ENCODE peak calls at places on chromosomes 11 and 22, in seven cellular contexts. One of them, this sample, is unnamed.

GRCh38 chr22:19467912-19468311 is 11.1 kb downstream of the UFD1 start:
- DNase-seq in endothelial cell: no peak
- DNase-seq in fibroblast of the aortic adventitia: no peak
- DNase-seq in mesendoderm: no peak
- DNase-seq in iris pigment epithelial cell: no peak
- DNase-seq in lung microvascular endothelial cell: no peak
- DNase-seq in pancreas: no peak
- DNase-seq in this sample: no peak

GRCh38 chr22:49182416-49182815 is 645.3 kb downstream of the BRD1 start:
- DNase-seq in iris pigment epithelial cell: no peak
- DNase-seq in mesendoderm: no peak
- DNase-seq in fibroblast of the aortic adventitia: no peak
- DNase-seq in pancreas: peak; percentile 40
- DNase-seq in lung microvascular endothelial cell: no peak
- DNase-seq in endothelial cell: no peak
- DNase-seq in this sample: no peak

GRCh38 chr22:38831166-38831945 is 12.5 kb downstream of the NPTXR start:
- DNase-seq in endothelial cell: no peak
- DNase-seq in pancreas: peak; percentile 30
- DNase-seq in lung microvascular endothelial cell: no peak
- DNase-seq in iris pigment epithelial cell: peak; percentile 86
- DNase-seq in mesendoderm: no peak
- DNase-seq in fibroblast of the aortic adventitia: peak; percentile 42
- DNase-seq in this sample: peak; percentile 75

GRCh38 chr11:73800407-73800806 is 12.7 kb downstream of the MRPL48 start:
- DNase-seq in pancreas: no peak
- DNase-seq in mesendoderm: no peak
- DNase-seq in endothelial cell: no peak
- DNase-seq in iris pigment epithelial cell: no peak
- DNase-seq in lung microvascular endothelial cell: no peak
- DNase-seq in fibroblast of the aortic adventitia: no peak
- DNase-seq in this sample: no peak

GRCh38 chr11:60857378-60858232 is 1.9 kb upstream of the PTGDR2 start:
- DNase-seq in fibroblast of the aortic adventitia: peak; percentile 16
- DNase-seq in iris pigment epithelial cell: peak; percentile 50
- DNase-seq in mesendoderm: no peak
- DNase-seq in endothelial cell: no peak
- DNase-seq in lung microvascular endothelial cell: no peak
- DNase-seq in pancreas: no peak
- DNase-seq in this sample: no peak

GRCh38 chr11:87597696-87598095 is 560.0 kb downstream of the TMEM135 start:
- DNase-seq in fibroblast of the aortic adventitia: no peak
- DNase-seq in endothelial cell: no peak
- DNase-seq in pancreas: no peak
- DNase-seq in mesendoderm: peak; percentile 32
- DNase-seq in iris pigment epithelial cell: no peak
- DNase-seq in lung microvascular endothelial cell: no peak
- DNase-seq in this sample: no peak

GRCh38 chr11:11988862-11989261 is 19.6 kb downstream of the DKK3 start:
- DNase-seq in lung microvascular endothelial cell: no peak
- DNase-seq in mesendoderm: peak; percentile 82
- DNase-seq in pancreas: no peak
- DNase-seq in endothelial cell: no peak
- DNase-seq in fibroblast of the aortic adventitia: no peak
- DNase-seq in iris pigment epithelial cell: no peak
- DNase-seq in this sample: no peak

GRCh38 chr11:85132839-85133238 is 494.3 kb downstream of the DLG2 start:
- DNase-seq in pancreas: no peak
- DNase-seq in iris pigment epithelial cell: peak; percentile 11
- DNase-seq in fibroblast of the aortic adventitia: no peak
- DNase-seq in lung microvascular endothelial cell: no peak
- DNase-seq in mesendoderm: peak; percentile 12
- DNase-seq in endothelial cell: no peak
- DNase-seq in this sample: no peak

GRCh38 chr11:67563354-67564114 is 20.1 kb upstream of the GSTP1 start:
- DNase-seq in mesendoderm: peak; percentile 91
- DNase-seq in endothelial cell: no peak
- DNase-seq in lung microvascular endothelial cell: peak; percentile 86
- DNase-seq in iris pigment epithelial cell: peak; percentile 96
- DNase-seq in fibroblast of the aortic adventitia: peak; percentile 94
- DNase-seq in pancreas: no peak
- DNase-seq in this sample: peak; percentile 90

GRCh38 chr11:93017821-93018690 is 48.6 kb downstream of the MTNR1B start:
- DNase-seq in endothelial cell: no peak
- DNase-seq in mesendoderm: peak; percentile 93
- DNase-seq in iris pigment epithelial cell: peak; percentile 56
- DNase-seq in fibroblast of the aortic adventitia: peak; percentile 55
- DNase-seq in lung microvascular endothelial cell: peak; percentile 49
- DNase-seq in pancreas: no peak
- DNase-seq in this sample: peak; percentile 65

GRCh38 chr22:25389541-25389919 is 170.1 kb downstream of the CRYBB2 start:
- DNase-seq in fibroblast of the aortic adventitia: no peak
- DNase-seq in iris pigment epithelial cell: no peak
- DNase-seq in endothelial cell: no peak
- DNase-seq in pancreas: no peak
- DNase-seq in lung microvascular endothelial cell: no peak
- DNase-seq in mesendoderm: no peak
- DNase-seq in this sample: no peak

GRCh38 chr11:111871693-111872161 is 346 bp upstream of the ALG9 start:
- DNase-seq in mesendoderm: no peak
- DNase-seq in endothelial cell: no peak
- DNase-seq in pancreas: no peak
- DNase-seq in iris pigment epithelial cell: no peak
- DNase-seq in lung microvascular endothelial cell: no peak
- DNase-seq in fibroblast of the aortic adventitia: no peak
- DNase-seq in this sample: no peak

GRCh38 chr11:125944350-125945010 is 1.4 kb upstream of the VSIG10L2 start:
- DNase-seq in mesendoderm: no peak
- DNase-seq in fibroblast of the aortic adventitia: no peak
- DNase-seq in iris pigment epithelial cell: no peak
- DNase-seq in pancreas: no peak
- DNase-seq in endothelial cell: no peak
- DNase-seq in lung microvascular endothelial cell: no peak
- DNase-seq in this sample: no peak

GRCh38 chr11:76767659-76768058 is 15.5 kb upstream of the TSKU start:
- DNase-seq in fibroblast of the aortic adventitia: no peak
- DNase-seq in lung microvascular endothelial cell: no peak
- DNase-seq in mesendoderm: peak; percentile 56
- DNase-seq in endothelial cell: no peak
- DNase-seq in iris pigment epithelial cell: no peak
- DNase-seq in pancreas: peak; percentile 37
- DNase-seq in this sample: no peak

GRCh38 chr11:73141031-73141308 is 1.1 kb downstream of the FCHSD2 start:
- DNase-seq in pancreas: peak; percentile 66
- DNase-seq in fibroblast of the aortic adventitia: no peak
- DNase-seq in lung microvascular endothelial cell: peak; percentile 26
- DNase-seq in iris pigment epithelial cell: no peak
- DNase-seq in endothelial cell: no peak
- DNase-seq in mesendoderm: no peak
- DNase-seq in this sample: peak; percentile 11

GRCh38 chr11:116724813-116725212 is 48.0 kb downstream of the BUD13 start:
- DNase-seq in iris pigment epithelial cell: no peak
- DNase-seq in fibroblast of the aortic adventitia: no peak
- DNase-seq in pancreas: no peak
- DNase-seq in endothelial cell: no peak
- DNase-seq in lung microvascular endothelial cell: no peak
- DNase-seq in mesendoderm: no peak
- DNase-seq in this sample: no peak

GRCh38 chr11:45528435-45528834 is 137.0 kb downstream of the CHST1 start:
- DNase-seq in fibroblast of the aortic adventitia: no peak
- DNase-seq in iris pigment epithelial cell: no peak
- DNase-seq in endothelial cell: no peak
- DNase-seq in pancreas: no peak
- DNase-seq in mesendoderm: no peak
- DNase-seq in lung microvascular endothelial cell: no peak
- DNase-seq in this sample: no peak

GRCh38 chr22:46695346-46696224 is 42.5 kb downstream of the CERK start:
- DNase-seq in fibroblast of the aortic adventitia: no peak
- DNase-seq in iris pigment epithelial cell: no peak
- DNase-seq in mesendoderm: no peak
- DNase-seq in lung microvascular endothelial cell: no peak
- DNase-seq in endothelial cell: no peak
- DNase-seq in pancreas: no peak
- DNase-seq in this sample: no peak

GRCh38 chr11:92123540-92123939 is 101.1 kb upstream of the FAT3 start:
- DNase-seq in iris pigment epithelial cell: no peak
- DNase-seq in mesendoderm: no peak
- DNase-seq in lung microvascular endothelial cell: no peak
- DNase-seq in fibroblast of the aortic adventitia: peak; percentile 22
- DNase-seq in pancreas: no peak
- DNase-seq in endothelial cell: no peak
- DNase-seq in this sample: peak; percentile 50

GRCh38 chr11:122695076-122695620 is 39.6 kb downstream of the UBASH3B start:
- DNase-seq in iris pigment epithelial cell: no peak
- DNase-seq in fibroblast of the aortic adventitia: no peak
- DNase-seq in lung microvascular endothelial cell: no peak
- DNase-seq in mesendoderm: no peak
- DNase-seq in pancreas: no peak
- DNase-seq in endothelial cell: no peak
- DNase-seq in this sample: peak; percentile 51

GRCh38 chr11:113382121-113382520 is 5.5 kb upstream of the ANKK1 start:
- DNase-seq in iris pigment epithelial cell: no peak
- DNase-seq in pancreas: no peak
- DNase-seq in endothelial cell: no peak
- DNase-seq in lung microvascular endothelial cell: no peak
- DNase-seq in mesendoderm: no peak
- DNase-seq in fibroblast of the aortic adventitia: no peak
- DNase-seq in this sample: no peak

GRCh38 chr22:39408173-39408572 is 8.6 kb downstream of the TAB1 start:
- DNase-seq in mesendoderm: no peak
- DNase-seq in endothelial cell: no peak
- DNase-seq in fibroblast of the aortic adventitia: peak; percentile 23
- DNase-seq in iris pigment epithelial cell: no peak
- DNase-seq in pancreas: no peak
- DNase-seq in lung microvascular endothelial cell: no peak
- DNase-seq in this sample: no peak

GRCh38 chr11:44887598-44887997 is 63.1 kb downstream of the TP53I11 start:
- DNase-seq in fibroblast of the aortic adventitia: no peak
- DNase-seq in iris pigment epithelial cell: no peak
- DNase-seq in endothelial cell: no peak
- DNase-seq in lung microvascular endothelial cell: no peak
- DNase-seq in pancreas: no peak
- DNase-seq in mesendoderm: no peak
- DNase-seq in this sample: no peak

GRCh38 chr22:23606204-23607131 is 25.7 kb downstream of the DRICH1 start:
- DNase-seq in mesendoderm: no peak
- DNase-seq in iris pigment epithelial cell: no peak
- DNase-seq in pancreas: no peak
- DNase-seq in endothelial cell: no peak
- DNase-seq in lung microvascular endothelial cell: no peak
- DNase-seq in fibroblast of the aortic adventitia: no peak
- DNase-seq in this sample: no peak

GRCh38 chr11:2302844-2303626 is 1.2 kb downstream of the TSPAN32 start:
- DNase-seq in fibroblast of the aortic adventitia: no peak
- DNase-seq in endothelial cell: no peak
- DNase-seq in mesendoderm: no peak
- DNase-seq in pancreas: peak; percentile 65
- DNase-seq in lung microvascular endothelial cell: no peak
- DNase-seq in iris pigment epithelial cell: no peak
- DNase-seq in this sample: no peak

GRCh38 chr11:46983598-46983997 is 47.0 kb downstream of the CSTPP1 start:
- DNase-seq in mesendoderm: no peak
- DNase-seq in iris pigment epithelial cell: no peak
- DNase-seq in endothelial cell: no peak
- DNase-seq in pancreas: no peak
- DNase-seq in lung microvascular endothelial cell: no peak
- DNase-seq in fibroblast of the aortic adventitia: no peak
- DNase-seq in this sample: no peak

GRCh38 chr11:64659417-64660144 is 63.4 kb downstream of the NRXN2 start:
- DNase-seq in pancreas: no peak
- DNase-seq in endothelial cell: no peak
- DNase-seq in iris pigment epithelial cell: peak; percentile 60
- DNase-seq in mesendoderm: peak; percentile 46
- DNase-seq in fibroblast of the aortic adventitia: peak; percentile 75
- DNase-seq in lung microvascular endothelial cell: no peak
- DNase-seq in this sample: peak; percentile 43

GRCh38 chr11:134030853-134031252 is 38.0 kb upstream of the JAM3 start:
- DNase-seq in lung microvascular endothelial cell: no peak
- DNase-seq in mesendoderm: peak; percentile 43
- DNase-seq in iris pigment epithelial cell: no peak
- DNase-seq in endothelial cell: peak; percentile 45
- DNase-seq in fibroblast of the aortic adventitia: no peak
- DNase-seq in pancreas: no peak
- DNase-seq in this sample: no peak

GRCh38 chr11:65639623-65640482 is 2.0 kb downstream of the SIPA1 start:
- DNase-seq in pancreas: no peak
- DNase-seq in endothelial cell: peak; percentile 63
- DNase-seq in iris pigment epithelial cell: no peak
- DNase-seq in fibroblast of the aortic adventitia: no peak
- DNase-seq in mesendoderm: no peak
- DNase-seq in lung microvascular endothelial cell: peak; percentile 43
- DNase-seq in this sample: no peak

GRCh38 chr22:30537083-30537731 is 9.3 kb downstream of the SEC14L6 start:
- DNase-seq in iris pigment epithelial cell: no peak
- DNase-seq in endothelial cell: no peak
- DNase-seq in pancreas: no peak
- DNase-seq in lung microvascular endothelial cell: no peak
- DNase-seq in fibroblast of the aortic adventitia: no peak
- DNase-seq in mesendoderm: peak; percentile 19
- DNase-seq in this sample: no peak

GRCh38 chr22:39490135-39490798 is 11.8 kb upstream of the MIEF1 start:
- DNase-seq in iris pigment epithelial cell: peak; percentile 74
- DNase-seq in fibroblast of the aortic adventitia: peak; percentile 83
- DNase-seq in mesendoderm: peak; percentile 89
- DNase-seq in lung microvascular endothelial cell: peak; percentile 55
- DNase-seq in endothelial cell: peak; percentile 60
- DNase-seq in pancreas: no peak
- DNase-seq in this sample: peak; percentile 77

GRCh38 chr22:40414306-40414705 is 43.9 kb downstream of the SGSM3 start:
- DNase-seq in endothelial cell: no peak
- DNase-seq in lung microvascular endothelial cell: no peak
- DNase-seq in pancreas: no peak
- DNase-seq in iris pigment epithelial cell: peak; percentile 11
- DNase-seq in mesendoderm: no peak
- DNase-seq in fibroblast of the aortic adventitia: peak; percentile 9
- DNase-seq in this sample: no peak

GRCh38 chr22:19105867-19106802 is 16.1 kb downstream of the DGCR2 start:
- DNase-seq in endothelial cell: peak; percentile 26
- DNase-seq in pancreas: peak; percentile 56
- DNase-seq in mesendoderm: peak; percentile 37
- DNase-seq in iris pigment epithelial cell: no peak
- DNase-seq in lung microvascular endothelial cell: peak; percentile 13
- DNase-seq in fibroblast of the aortic adventitia: no peak
- DNase-seq in this sample: no peak

This sample was measured in fibroblast of pulmonary artery.